ENCODE peak calls at places on chromosomes 13 and 19, in five cellular contexts. M is DND-41, W is body of pancreas, S is psoas muscle, A is left ventricle myocardium inferior. E is an unnamed sample. For H3K9me3 and H3K4me1, the result is how much of the 10 kb centered on the place peaks cover.

GRCh38 chr19:10316229-10317044 is 622 bp upstream of the FDX2 start:
- DNase-seq in W (no peak), A (no peak), S (no peak), M (no peak), E (no peak)

GRCh38 chr13:75920536-75920935 is 284.4 kb downstream of the LMO7 start:
- DNase-seq in A (no peak), M (no peak), W (no peak), S (no peak), E (no peak)

GRCh38 chr19:39138221-39139211 is 12.9 kb downstream of the PAK4 start:
- DNase-seq in W (peak), A (no peak), M (no peak), S (no peak), E (no peak)

GRCh38 chr19:40610396-40611064 is 9.4 kb downstream of the LTBP4 start:
- DNase-seq in S (peak), A (peak), W (peak), M (peak), E (peak)

GRCh38 chr13:33193428-33193974 is 92.1 kb downstream of the STARD13 start:
- DNase-seq in W (no peak), M (no peak), A (no peak), S (no peak), E (no peak)

GRCh38 chr13:102680842-102681725 is 13.8 kb downstream of the METTL21C start:
- DNase-seq in S (no peak), W (no peak), A (no peak), M (no peak), E (peak)

GRCh38 chr13:70088926-70089325 is 18.7 kb upstream of the ATXN8OS start:
- DNase-seq in W (no peak), S (no peak), A (no peak), M (no peak), E (no peak)

GRCh38 chr13:40283666-40284065 is 382.8 kb downstream of the FOXO1 start:
- DNase-seq in W (no peak), S (no peak), A (no peak), M (no peak), E (no peak)

GRCh38 chr19:17540174-17540573 is 15.3 kb upstream of the COLGALT1 start:
- DNase-seq in W (no peak), S (no peak), A (no peak), M (no peak), E (no peak)

GRCh38 chr13:45951724-45952123 is 100.2 kb upstream of the SIAH3 start:
- DNase-seq in M (no peak), W (no peak), A (no peak), S (no peak), E (no peak)
- H3K4me3 ChIP-seq in M (no peak), W (no peak), A (no peak), S (no peak), E (no peak)

GRCh38 chr13:109788372-109789195 is 2.2 kb upstream of the IRS2 start:
- DNase-seq in A (no peak), S (no peak), M (no peak), W (no peak), E (no peak)

GRCh38 chr13:109785892-109786450 is 412 bp downstream of the IRS2 start:
- DNase-seq in M (no peak), W (peak), S (peak), A (no peak), E (no peak)

GRCh38 chr13:109789262-109789661 is 2.9 kb upstream of the IRS2 start:
- DNase-seq in M (no peak), S (no peak), A (no peak), W (peak), E (no peak)

GRCh38 chr13:109786457-109787134 is at the start of gene IRS2:
- DNase-seq in S (peak), A (peak), W (peak), M (no peak), E (peak)

DNA sequence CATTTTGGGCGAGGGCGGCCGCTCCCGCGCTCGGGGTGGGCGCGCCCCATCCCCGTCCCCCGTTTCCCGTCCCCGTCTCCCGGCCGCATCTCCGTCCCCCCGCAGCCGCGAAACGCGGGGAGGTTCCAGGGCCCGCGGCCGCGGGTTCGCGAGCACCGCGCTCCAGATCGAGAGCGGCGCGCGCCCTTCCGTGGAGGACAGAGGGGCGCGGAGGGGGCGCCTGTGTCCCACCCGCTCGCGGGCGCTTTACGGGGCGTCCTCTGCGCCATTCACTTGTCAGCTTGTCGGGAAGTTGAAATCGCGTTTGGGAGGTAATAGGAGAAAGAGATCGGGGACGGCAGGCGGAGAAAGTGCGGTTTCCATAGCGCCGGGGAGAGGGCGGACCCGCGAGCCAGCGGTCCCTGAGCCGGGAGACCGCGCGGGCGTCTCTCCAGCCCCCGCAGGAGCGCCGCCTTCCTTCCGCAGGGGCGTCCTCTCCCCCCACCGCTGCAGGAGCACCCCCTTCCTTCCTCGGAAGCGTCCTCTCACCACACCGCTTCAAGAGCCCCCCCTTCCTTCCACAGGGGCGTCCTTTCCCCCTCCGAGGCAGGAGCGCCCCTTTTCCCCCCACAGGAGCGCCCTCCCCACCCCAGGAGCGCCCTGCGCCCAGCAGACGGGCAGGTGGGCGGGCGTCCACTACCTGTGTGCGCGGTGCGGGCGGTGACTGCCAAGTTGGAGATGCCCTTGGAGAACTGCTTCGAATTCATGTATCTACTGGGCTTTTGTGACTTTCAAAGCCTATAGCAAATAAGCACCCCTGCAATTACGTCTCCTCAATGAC is 962 bp upstream of the IRS2 start:
- DNase-seq in W (peak), S (peak), M (no peak), A (peak), E (no peak)
- H3K9me3 ChIP-seq in W (under half), S (under half), M (under half), A (under half), E (under half)

GRCh38 chr13:46171739-46172138 is 10.2 kb downstream of the LCP1 start:
- DNase-seq in S (no peak), A (no peak), M (no peak), W (no peak), E (no peak)

GRCh38 chr13:46170268-46170667 is 11.7 kb downstream of the LCP1 start:
- DNase-seq in S (no peak), W (peak), M (no peak), A (no peak), E (peak)

GRCh38 chr13:46168818-46169217 is 13.2 kb downstream of the LCP1 start:
- DNase-seq in W (no peak), M (no peak), S (no peak), A (no peak), E (no peak)

GRCh38 chr13:46171223-46171622 is 10.8 kb downstream of the LCP1 start:
- DNase-seq in S (no peak), M (no peak), A (no peak), W (no peak), E (no peak)

DNA sequence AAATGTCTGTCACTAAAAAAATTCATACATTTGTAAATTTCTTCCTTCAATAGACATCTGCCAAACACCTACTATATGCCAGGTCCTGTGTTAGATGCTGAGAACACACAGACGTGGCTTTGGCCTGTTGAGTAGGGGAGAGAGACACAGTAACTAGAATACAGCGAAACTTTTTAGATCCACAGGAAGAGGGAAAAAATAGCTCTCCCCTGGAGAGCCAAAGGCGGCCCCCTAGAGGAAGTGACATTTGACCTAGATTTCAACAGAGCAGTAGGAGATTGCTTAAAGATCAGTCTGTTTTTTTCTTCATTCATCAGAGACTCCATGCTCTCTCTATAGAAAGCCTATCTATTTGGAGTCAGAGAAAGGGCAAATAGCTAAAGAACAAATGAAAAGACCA is 11.3 kb downstream of the LCP1 start:
- DNase-seq in M (peak), S (no peak), W (no peak), A (no peak), E (peak)
- H3K4me1 ChIP-seq in M (half or more), S (under half), W (under half), A (under half), E (half or more)

DNA sequence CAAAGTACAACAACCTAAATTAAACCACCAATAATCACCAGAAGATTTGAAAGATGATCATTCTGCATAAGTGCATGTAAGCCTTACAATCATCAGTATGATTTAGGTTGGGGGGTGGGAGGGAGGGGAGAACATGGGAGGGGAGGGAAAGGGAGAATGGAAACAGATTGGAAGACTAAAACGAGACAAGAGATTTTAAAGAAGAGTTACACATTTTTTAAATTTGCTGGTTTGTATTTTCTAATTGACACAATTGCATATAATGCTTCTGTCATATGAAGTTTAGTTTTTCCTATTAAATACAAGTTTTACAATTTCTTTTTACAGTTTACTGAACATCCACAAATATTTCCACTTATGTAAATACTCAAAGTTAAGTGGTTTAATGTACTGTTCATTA is 2118.9 kb downstream of the PCDH9 start:
- DNase-seq in M (no peak), S (no peak), A (no peak), W (no peak), E (no peak)
- H3K4me3 ChIP-seq in M (no peak), S (no peak), A (no peak), W (no peak), E (no peak)

GRCh38 chr19:50059045-50059444 is 33.2 kb downstream of the ZNF473 start:
- DNase-seq in A (no peak), M (no peak), S (no peak), W (no peak), E (no peak)

GRCh38 chr19:50061650-50062049 is 35.8 kb downstream of the ZNF473 start:
- DNase-seq in M (no peak), S (no peak), A (no peak), W (peak), E (no peak)

GRCh38 chr19:50065938-50066337 is 40.1 kb downstream of the ZNF473 start:
- DNase-seq in M (no peak), W (no peak), A (no peak), S (no peak), E (no peak)

GRCh38 chr19:50058425-50058824 is 32.6 kb downstream of the ZNF473 start:
- DNase-seq in M (no peak), W (no peak), S (no peak), A (no peak), E (no peak)

DNA sequence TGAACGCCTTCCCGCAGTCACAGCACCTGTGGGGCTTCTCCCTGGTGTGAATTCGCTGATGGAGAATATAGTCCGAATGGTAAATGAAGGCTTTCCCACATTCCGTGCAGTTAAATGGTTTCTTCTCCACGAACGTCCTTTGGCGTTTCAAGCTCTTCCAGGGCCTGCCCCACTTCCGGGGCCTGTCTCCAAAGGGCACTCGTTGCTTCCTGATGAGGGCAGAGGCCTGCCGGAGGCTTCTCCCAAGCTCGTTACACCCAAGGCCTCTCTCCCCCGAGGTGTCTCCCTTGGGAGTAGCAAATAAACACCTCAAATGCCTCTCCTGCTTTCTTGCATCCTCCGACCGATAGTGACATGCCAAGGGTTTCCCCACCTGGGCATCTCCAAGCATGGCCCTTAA is 34.3 kb downstream of the ZNF473 start:
- DNase-seq in A (no peak), M (no peak), S (no peak), W (no peak), E (no peak)
- H3K9me3 ChIP-seq in A (under half), M (under half), S (under half), W (under half), E (under half)

GRCh38 chr13:110392510-110393233 is 85.6 kb downstream of the COL4A2 start:
- DNase-seq in S (no peak), M (no peak), A (no peak), W (no peak), E (no peak)

GRCh38 chr13:110390572-110390971 is 83.5 kb downstream of the COL4A2 start:
- DNase-seq in W (no peak), S (no peak), M (no peak), A (no peak), E (no peak)

GRCh38 chr13:110391273-110391672 is 84.2 kb downstream of the COL4A2 start:
- DNase-seq in S (no peak), W (no peak), A (no peak), M (no peak), E (no peak)

GRCh38 chr13:110387451-110388140 is 80.5 kb downstream of the COL4A2 start:
- DNase-seq in S (peak), A (peak), M (no peak), W (no peak), E (no peak)

GRCh38 chr13:110388141-110388943 is 81.3 kb downstream of the COL4A2 start:
- DNase-seq in M (no peak), A (no peak), W (no peak), S (peak), E (no peak)
- H3K4me1 ChIP-seq in M (under half), A (half or more), W (under half), S (under half), E (under half)

GRCh38 chr19:34666958-34667265 is 10.0 kb downstream of the SCGB2B2 start:
- DNase-seq in W (no peak), S (no peak), A (no peak), M (no peak), E (no peak)
- H3K4me3 ChIP-seq in W (no peak), S (peak), A (peak), M (peak), E (no peak)

GRCh38 chr19:43841990-43842389 is 14.9 kb downstream of the ZNF283 start:
- DNase-seq in M (no peak), A (no peak), W (no peak), S (no peak), E (no peak)
- H3K9me3 ChIP-seq in M (half or more), A (half or more), W (half or more), S (half or more), E (under half)

GRCh38 chr13:24249586-24249985 is 59.8 kb upstream of the C1QTNF9 start:
- DNase-seq in W (no peak), M (no peak), A (no peak), S (no peak), E (no peak)

GRCh38 chr13:24254151-24254810 is 55.1 kb upstream of the C1QTNF9 start:
- DNase-seq in M (no peak), S (no peak), A (no peak), W (peak), E (peak)

GRCh38 chr13:24252136-24252535 is 57.2 kb upstream of the C1QTNF9 start:
- DNase-seq in A (no peak), W (no peak), S (no peak), M (no peak), E (no peak)

GRCh38 chr13:24251525-24251924 is 57.9 kb upstream of the C1QTNF9 start:
- DNase-seq in M (peak), S (no peak), A (no peak), W (peak), E (peak)

GRCh38 chr13:24253520-24254150 is 55.7 kb upstream of the C1QTNF9 start:
- DNase-seq in S (no peak), A (no peak), M (no peak), W (no peak), E (no peak)
- H3K4me1 ChIP-seq in S (under half), A (under half), M (under half), W (under half), E (half or more)